ENCODE peak calls at places on chromosomes 3 and 15, in seven cellular contexts. T is PC-3, G is gastrocnemius medialis, Z is right lobe of liver, C is vagina, K is upper lobe of right lung, R is colonic mucosa. X is an unnamed sample.

GRCh38 chr3:67534594-67534993 is 119.8 kb downstream of the SUCLG2 start:
- DNase-seq in T (no peak), Z (no peak), K (no peak), C (no peak), R (no peak), G (no peak), X (no peak)

GRCh38 chr15:52171386-52171785 is 19.8 kb downstream of the GNB5 start:
- DNase-seq in T (no peak), Z (no peak), G (no peak), C (no peak), R (no peak), K (no peak), X (peak)

GRCh38 chr3:2659896-2660295 is 450.3 kb downstream of the IL5RA start:
- DNase-seq in G (no peak), Z (no peak), C (no peak), R (no peak), T (no peak), K (no peak), X (peak)

GRCh38 chr3:170007031-170007663 is 30.6 kb upstream of the GPR160 start:
- DNase-seq in Z (peak), R (no peak), C (no peak), K (no peak), T (no peak), G (no peak), X (peak)

GRCh38 chr3:194686414-194686815 is 732 bp downstream of the FAM43A start:
- DNase-seq in G (no peak), K (no peak), T (no peak), R (no peak), Z (no peak), C (no peak), X (no peak)

GRCh38 chr3:124772081-124772831 is 42.0 kb downstream of the UMPS start:
- DNase-seq in T (no peak), Z (no peak), R (peak), K (no peak), G (no peak), C (no peak), X (peak)

GRCh38 chr3:48656841-48657281 is 5.8 kb downstream of the CELSR3 start:
- DNase-seq in Z (no peak), G (no peak), C (no peak), K (no peak), R (no peak), T (no peak), X (no peak)

GRCh38 chr3:196648856-196649255 is 9.4 kb downstream of the NRROS start:
- DNase-seq in C (no peak), R (no peak), K (no peak), T (no peak), G (no peak), Z (no peak), X (no peak)

GRCh38 chr15:49060710-49061483 is 14.7 kb upstream of the SECISBP2L start:
- DNase-seq in K (no peak), T (no peak), R (no peak), C (no peak), Z (no peak), G (no peak), X (peak)

GRCh38 chr3:180102604-180103003 is 65.9 kb upstream of the PEX5L start:
- DNase-seq in T (no peak), Z (no peak), C (no peak), R (no peak), K (no peak), G (no peak), X (no peak)

GRCh38 chr15:99104788-99105515 is at the start of gene SYNM:
- DNase-seq in C (peak), T (peak), K (peak), R (peak), Z (peak), G (peak), X (peak)

GRCh38 chr3:58793052-58793451 is 126.5 kb upstream of the FAM3D start:
- DNase-seq in G (no peak), K (no peak), Z (no peak), C (no peak), R (no peak), T (no peak), X (no peak)

GRCh38 chr3:56303508-56303907 is 164.8 kb downstream of the ERC2 start:
- DNase-seq in K (no peak), T (peak), Z (no peak), R (peak), C (no peak), G (no peak), X (peak)

GRCh38 chr3:192887047-192887446 is 30.6 kb downstream of the MB21D2 start:
- DNase-seq in Z (no peak), C (no peak), G (no peak), R (no peak), T (peak), K (no peak), X (peak)

GRCh38 chr3:10292505-10293419 is at the start of gene GHRL:
- DNase-seq in Z (no peak), K (no peak), R (no peak), G (no peak), C (no peak), T (no peak), X (no peak)

GRCh38 chr3:99348451-99348850 is 289.9 kb upstream of the COL8A1 start:
- DNase-seq in K (no peak), G (no peak), Z (no peak), C (no peak), T (no peak), R (no peak), X (no peak)

GRCh38 chr3:114624047-114624445 is 330.2 kb downstream of the TIGIT start:
- DNase-seq in R (peak), C (no peak), G (peak), K (no peak), Z (no peak), T (no peak), X (peak)

GRCh38 chr15:79329186-79329611 is 18.3 kb downstream of the TMED3 start:
- DNase-seq in K (no peak), G (no peak), Z (no peak), T (peak), C (no peak), R (no peak), X (peak)

GRCh38 chr3:188229177-188229576 is 75.2 kb downstream of the LPP start:
- DNase-seq in G (no peak), C (no peak), T (peak), K (no peak), Z (no peak), R (no peak), X (no peak)

GRCh38 chr3:45554001-45554691 is 40.4 kb upstream of the LIMD1 start:
- DNase-seq in C (no peak), T (no peak), K (no peak), R (peak), Z (peak), G (peak), X (peak)

GRCh38 chr15:99442268-99442897 is 123.4 kb upstream of the MEF2A start:
- DNase-seq in R (no peak), G (no peak), T (peak), Z (no peak), K (peak), C (no peak), X (peak)

GRCh38 chr15:67545864-67546263 is 3.4 kb downstream of the MAP2K5 start:
- DNase-seq in C (no peak), T (no peak), R (no peak), G (no peak), K (no peak), Z (no peak), X (no peak)

GRCh38 chr15:25251700-25252390 is 187.0 kb downstream of the UBE3A start:
- DNase-seq in R (no peak), K (peak), T (no peak), G (no peak), C (no peak), Z (no peak), X (no peak)

GRCh38 chr15:60301024-60301423 is 96.8 kb downstream of the ANXA2 start:
- DNase-seq in T (no peak), G (no peak), Z (no peak), R (no peak), K (no peak), C (no peak), X (no peak)

GRCh38 chr3:24583004-24583403 is 88.4 kb upstream of the THRB start:
- DNase-seq in C (no peak), G (peak), Z (no peak), T (peak), K (no peak), R (no peak), X (peak)

GRCh38 chr15:31365655-31366127 is 39.1 kb downstream of the KLF13 start:
- DNase-seq in R (peak), T (no peak), K (peak), Z (peak), C (no peak), G (peak), X (peak)

GRCh38 chr3:149967067-149967685 is 3.5 kb downstream of the PFN2 start:
- DNase-seq in R (no peak), C (no peak), G (no peak), Z (no peak), K (no peak), T (peak), X (peak)

GRCh38 chr15:89358435-89358754 is 23.8 kb upstream of the POLG start:
- DNase-seq in T (no peak), Z (no peak), K (no peak), R (no peak), C (no peak), G (no peak), X (no peak)
- TF ChIP-seq CTCF in T (no peak), Z (no peak), K (no peak), R (no peak), C (no peak), G (no peak), X (no peak)

GRCh38 chr3:113214227-113214626 is 2.9 kb downstream of the BOC start:
- DNase-seq in R (no peak), K (no peak), C (no peak), Z (no peak), G (no peak), T (no peak), X (no peak)

GRCh38 chr3:113212155-113212844 is 943 bp downstream of the BOC start:
- DNase-seq in C (no peak), R (no peak), T (peak), K (no peak), G (no peak), Z (no peak), X (peak)

GRCh38 chr3:113212845-113213375 is 1.6 kb downstream of the BOC start:
- DNase-seq in Z (no peak), G (no peak), R (no peak), K (no peak), C (no peak), T (no peak), X (no peak)

GRCh38 chr3:113216393-113216792 is 5.0 kb downstream of the BOC start:
- DNase-seq in K (no peak), C (no peak), Z (no peak), G (no peak), T (no peak), R (no peak), X (peak)

GRCh38 chr3:113214917-113215595 is 3.7 kb downstream of the BOC start:
- DNase-seq in R (no peak), G (no peak), Z (no peak), C (no peak), T (no peak), K (no peak), X (peak)
- H3K4me3 ChIP-seq in R (no peak), G (no peak), Z (no peak), C (no peak), T (no peak), K (no peak), X (no peak)

GRCh38 chr3:13192471-13193213 is 119.4 kb upstream of the IQSEC1 start:
- DNase-seq in G (no peak), T (peak), C (no peak), R (no peak), K (no peak), Z (no peak), X (no peak)
- TF ChIP-seq CTCF in G (no peak), T (peak), C (no peak), R (no peak), K (peak), Z (peak), X (peak)

DNA sequence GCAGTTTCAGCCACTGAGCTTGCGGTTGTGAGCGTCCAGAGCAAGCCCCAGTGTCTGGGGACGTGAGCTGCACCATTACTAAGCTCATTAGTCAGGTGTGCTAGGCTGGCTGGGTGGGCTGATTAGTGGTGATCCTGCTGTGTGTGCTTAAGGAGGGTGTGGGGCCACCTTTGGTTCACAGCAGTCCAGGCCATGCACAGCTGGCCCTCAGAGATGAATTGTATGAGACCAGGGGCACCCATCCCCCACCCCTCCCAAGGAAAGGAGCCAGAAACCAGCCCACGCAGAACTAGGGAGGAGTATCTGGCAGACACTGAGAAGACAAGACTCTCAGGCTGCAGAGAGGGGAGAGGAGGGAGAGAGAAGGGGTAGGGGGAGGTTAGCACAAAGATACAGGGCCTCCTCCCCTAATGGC is 3.8 kb downstream of the TYRO3 start:
- DNase-seq in R (no peak), C (no peak), K (no peak), T (no peak), Z (no peak), G (no peak), X (no peak)
- H3K4me3 ChIP-seq in R (no peak), C (no peak), K (no peak), T (no peak), Z (no peak), G (no peak), X (no peak)

DNA sequence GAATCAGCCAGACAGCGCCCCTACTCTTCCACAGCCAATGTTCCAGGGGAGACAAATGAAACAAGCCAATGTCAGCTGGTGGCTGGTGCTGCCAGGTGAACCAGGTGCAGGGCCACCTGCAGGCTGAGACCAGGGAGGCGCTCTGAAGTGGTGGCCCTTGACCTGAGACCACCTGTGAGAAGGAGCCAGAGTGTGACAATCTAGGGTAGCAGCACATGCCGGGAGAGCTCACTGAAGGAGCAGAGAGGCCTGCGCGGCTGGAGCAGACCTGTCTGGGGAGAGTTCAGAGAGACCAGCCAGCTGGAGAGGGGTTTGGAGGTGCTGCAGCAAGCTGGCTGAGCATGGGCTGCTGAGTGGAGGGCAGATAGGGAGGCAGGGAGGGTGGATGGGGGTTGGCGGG is 692 bp upstream of the STAB1 start:
- DNase-seq in Z (no peak), R (no peak), K (no peak), G (no peak), C (no peak), T (no peak), X (no peak)
- TF ChIP-seq CTCF in Z (no peak), R (no peak), K (no peak), G (no peak), C (no peak), T (no peak), X (no peak)